ENCODE peak calls at places on chromosome 18, in four cellular contexts. U is HL-60, P is GM20000, D is HCT116. W is an unnamed sample.

GRCh38 chr18:53971331-53971730 is 253.1 kb downstream of the MBD2 start:
- DNase-seq in U (no peak), P (no peak), D (no peak), W (no peak)

GRCh38 chr18:22106536-22107292 is 62.7 kb upstream of the GATA6 start:
- DNase-seq in U (no peak), P (no peak), D (no peak), W (no peak)

GRCh38 chr18:57579928-57580327 is 6.6 kb downstream of the FECH start:
- DNase-seq in U (no peak), P (no peak), D (no peak), W (no peak)

GRCh38 chr18:72768681-72769229 is 99.0 kb downstream of the NETO1 start:
- DNase-seq in U (no peak), P (no peak), D (no peak), W (no peak)

GRCh38 chr18:79798346-79798998 is 734 bp downstream of the KCNG2 start:
- DNase-seq in U (no peak), P (no peak), D (no peak), W (no peak)

GRCh38 chr18:44979813-44980212 is 299.1 kb downstream of the SETBP1 start:
- DNase-seq in U (no peak), P (no peak), D (no peak), W (no peak)

GRCh38 chr18:43789234-43790000 is 512.1 kb upstream of the SYT4 start:
- DNase-seq in U (no peak), P (no peak), D (no peak), W (no peak)

GRCh38 chr18:45245036-45245638 is 370.1 kb upstream of the SLC14A2 start:
- DNase-seq in U (no peak), P (no peak), D (no peak), W (no peak)

GRCh38 chr18:25686960-25687520 is 335.1 kb upstream of the ZNF521 start:
- DNase-seq in U (no peak), P (no peak), D (no peak), W (no peak)

GRCh38 chr18:9642799-9643445 is 28.6 kb upstream of the PPP4R1 start:
- DNase-seq in U (no peak), P (no peak), D (no peak), W (no peak)

GRCh38 chr18:9890957-9891356 is 5.2 kb downstream of the TXNDC2 start:
- DNase-seq in U (no peak), P (no peak), D (no peak), W (no peak)

GRCh38 chr18:59238385-59238784 is 18.4 kb downstream of the GRP start:
- DNase-seq in U (no peak), P (no peak), D (no peak), W (no peak)

GRCh38 chr18:23173912-23174311 is 38.6 kb downstream of the CABLES1 start:
- DNase-seq in U (no peak), P (no peak), D (no peak), W (no peak)

GRCh38 chr18:9413586-9413985 is 61.7 kb upstream of the RALBP1 start:
- DNase-seq in U (no peak), P (no peak), D (no peak), W (no peak)

GRCh38 chr18:10715791-10716190 is 190.0 kb downstream of the NAPG start:
- DNase-seq in U (no peak), P (no peak), D (no peak), W (peak)

GRCh38 chr18:13500891-13501887 is 225.2 kb downstream of the FAM210A start:
- DNase-seq in U (no peak), P (no peak), D (no peak), W (peak)

GRCh38 chr18:34219651-34220050 is 5.1 kb downstream of the NOL4 start:
- DNase-seq in U (no peak), P (no peak), D (no peak), W (no peak)

GRCh38 chr18:3683483-3683882 is 233.5 kb downstream of the TGIF1 start:
- DNase-seq in U (no peak), P (no peak), D (no peak), W (no peak)

GRCh38 chr18:79540914-79541301 is 138.7 kb upstream of the CTDP1 start:
- DNase-seq in U (no peak), P (no peak), D (no peak), W (no peak)

GRCh38 chr18:69980509-69980908 is 32.8 kb upstream of the CD226 start:
- DNase-seq in U (no peak), P (no peak), D (no peak), W (no peak)

GRCh38 chr18:79506191-79507075 is 110.7 kb downstream of the NFATC1 start:
- DNase-seq in U (peak), P (no peak), D (no peak), W (no peak)

GRCh38 chr18:55588876-55589595 is 1.0 kb upstream of the TCF4 start:
- DNase-seq in U (no peak), P (no peak), D (no peak), W (no peak)

GRCh38 chr18:79800353-79801180 is 2.8 kb downstream of the KCNG2 start:
- DNase-seq in U (no peak), P (no peak), D (no peak), W (no peak)

GRCh38 chr18:58132595-58133191 is 88.7 kb downstream of the NEDD4L start:
- DNase-seq in U (no peak), P (no peak), D (no peak), W (peak)

GRCh38 chr18:6158958-6159357 is 255.8 kb downstream of the L3MBTL4 start:
- DNase-seq in U (no peak), P (no peak), D (no peak), W (no peak)

GRCh38 chr18:58674863-58675472 is 3.7 kb downstream of the MALT1 start:
- DNase-seq in U (no peak), P (no peak), D (no peak), W (no peak)

GRCh38 chr18:55380574-55380973 is 207.4 kb downstream of the TCF4 start:
- DNase-seq in U (no peak), P (no peak), D (no peak), W (peak)

GRCh38 chr18:1559563-1559962 is 654.9 kb downstream of the ADCYAP1 start:
- DNase-seq in U (no peak), P (no peak), D (no peak), W (no peak)

GRCh38 chr18:9796933-9797549 is 88.7 kb upstream of the TXNDC2 start:
- DNase-seq in U (no peak), P (no peak), D (no peak), W (no peak)

GRCh38 chr18:9743200-9744016 is 35.3 kb downstream of the RAB31 start:
- DNase-seq in U (peak), P (no peak), D (peak), W (peak)

GRCh38 chr18:33132657-33133056 is 307.9 kb downstream of the CCDC178 start:
- DNase-seq in U (no peak), P (no peak), D (no peak), W (no peak)

DNA sequence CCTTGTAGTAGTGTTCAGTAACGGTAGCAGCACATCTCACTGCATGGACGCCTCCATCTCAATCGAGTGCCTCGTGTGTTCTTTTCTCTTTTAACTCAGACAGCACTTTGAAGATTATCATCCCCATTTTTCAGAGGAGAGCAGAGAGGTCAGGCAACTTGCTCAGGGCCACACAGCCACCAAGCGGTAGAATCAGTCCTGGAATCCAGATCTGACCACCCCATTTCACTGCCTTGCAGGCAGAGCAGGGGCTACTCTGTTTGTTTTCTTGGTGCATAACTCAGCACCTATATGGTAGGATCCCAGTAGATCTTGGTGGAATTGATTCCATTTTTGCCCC is 129.5 kb downstream of the SMAD7 start:
- DNase-seq in U (no peak), P (no peak), D (no peak), W (no peak)
- TF ChIP-seq CTCF in U (no peak), P (no peak), D (no peak), W (no peak)

GRCh38 chr18:8354304-8354703 is 254.9 kb upstream of the RAB12 start:
- DNase-seq in U (no peak), P (no peak), D (no peak), W (no peak)
- TF ChIP-seq CTCF in U (no peak), P (no peak), D (no peak), W (no peak)

GRCh38 chr18:60413944-60414547 is 41.5 kb upstream of the MC4R start:
- DNase-seq in U (peak), P (no peak), D (peak), W (no peak)
- TF ChIP-seq CTCF in U (peak), P (peak), D (peak), W (peak)

DNA sequence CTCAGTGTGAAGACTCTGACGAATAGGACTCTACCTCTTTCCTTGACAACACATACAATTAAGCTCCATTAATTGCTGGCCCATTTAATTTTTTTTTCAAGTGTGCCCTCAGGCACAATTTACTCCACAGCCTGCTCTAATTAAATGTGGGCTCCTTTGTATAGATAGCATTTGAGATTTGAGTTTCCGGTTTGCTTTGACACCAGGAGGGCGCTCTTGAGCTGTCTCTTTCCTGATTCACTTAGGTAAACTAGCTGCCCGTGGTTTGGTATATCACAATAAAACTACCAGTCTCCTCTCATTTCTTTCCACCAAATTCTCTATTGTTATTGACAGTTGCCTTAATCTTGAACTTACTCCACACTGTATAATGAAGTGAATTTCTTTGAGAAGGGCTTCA is 666.0 kb downstream of the DSC3 start:
- DNase-seq in U (no peak), P (no peak), D (peak), W (no peak)
- TF ChIP-seq CTCF in U (peak), P (no peak), D (no peak), W (no peak)

GRCh38 chr18:41593276-41593675 is 361.8 kb upstream of the PIK3C3 start:
- DNase-seq in U (no peak), P (no peak), D (no peak), W (no peak)

GRCh38 chr18:41599529-41599928 is 355.5 kb upstream of the PIK3C3 start:
- DNase-seq in U (no peak), P (no peak), D (no peak), W (no peak)

DNA sequence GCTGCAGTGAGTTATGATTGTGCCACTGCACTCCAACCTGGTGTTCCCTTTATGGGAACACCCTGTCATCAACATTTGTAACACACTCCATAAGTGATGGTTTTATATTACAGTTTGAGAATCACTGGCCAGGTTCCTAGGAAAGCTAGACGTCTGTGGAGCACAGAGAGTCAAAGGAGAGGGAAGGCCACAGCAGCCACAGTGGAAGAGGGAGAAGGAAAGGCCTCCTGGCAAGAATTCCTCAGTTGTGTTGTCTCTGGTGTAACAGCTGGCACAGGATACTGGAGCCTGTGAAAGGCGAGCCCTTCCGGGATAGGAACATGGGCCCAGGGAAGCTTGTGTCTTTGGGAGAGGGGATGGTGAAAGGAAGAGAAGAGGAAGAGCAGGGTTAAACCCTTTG is 360.5 kb upstream of the PIK3C3 start:
- DNase-seq in U (no peak), P (no peak), D (no peak), W (no peak)
- TF ChIP-seq CTCF in U (no peak), P (no peak), D (no peak), W (no peak)

GRCh38 chr18:76959605-76960004 is 137.2 kb downstream of the ZNF236 start:
- DNase-seq in U (no peak), P (no peak), D (no peak), W (no peak)

GRCh38 chr18:76962851-76963250 is 140.5 kb downstream of the ZNF236 start:
- DNase-seq in U (no peak), P (no peak), D (no peak), W (no peak)

GRCh38 chr18:76958692-76959341 is 136.5 kb downstream of the ZNF236 start:
- DNase-seq in U (no peak), P (no peak), D (no peak), W (no peak)

GRCh38 chr18:76957384-76958355 is 135.3 kb downstream of the ZNF236 start:
- DNase-seq in U (no peak), P (no peak), D (no peak), W (no peak)

DNA sequence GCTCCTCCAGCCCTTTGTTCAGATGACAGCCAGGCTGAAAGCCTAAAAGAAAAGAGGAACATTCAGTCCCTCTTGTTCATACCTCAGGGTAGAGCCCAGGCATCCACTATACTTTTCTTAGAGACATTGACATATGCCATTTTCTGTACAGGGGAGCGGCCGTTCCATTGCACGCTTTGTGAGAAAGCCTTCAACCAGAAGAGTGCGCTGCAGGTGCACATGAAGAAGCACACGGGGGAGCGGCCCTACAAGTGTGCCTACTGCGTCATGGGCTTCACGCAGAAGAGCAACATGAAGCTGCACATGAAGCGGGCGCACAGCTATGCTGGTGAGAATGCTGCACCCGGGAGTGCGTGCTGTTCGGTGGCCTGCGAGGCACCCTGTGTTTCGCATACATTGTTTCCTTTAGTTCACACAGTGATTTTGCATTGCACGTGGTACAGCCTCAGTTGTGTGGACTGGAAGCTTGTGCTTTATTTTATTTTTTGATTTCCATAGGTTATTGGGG is 138.2 kb downstream of the ZNF236 start:
- DNase-seq in U (no peak), P (no peak), D (no peak), W (no peak)
- TF ChIP-seq CTCF in U (no peak), P (no peak), D (no peak), W (no peak)